ENCODE peak calls at places on chromosome 1, in six cellular contexts. One of them, this sample, is unnamed.

GRCh38 chr1:24586119-24586518 is 30.2 kb downstream of the NCMAP start:
- DNase-seq in psoas muscle: no peak
- DNase-seq in dorsolateral prefrontal cortex: no peak
- DNase-seq in HFF-Myc: no peak
- DNase-seq in Peyer's patch: no peak
- DNase-seq in left ventricle myocardium inferior: no peak
- DNase-seq in this sample: no peak

GRCh38 chr1:236489710-236490377 is 33.9 kb upstream of the LGALS8 start:
- DNase-seq in HFF-Myc: peak; percentile 30
- DNase-seq in dorsolateral prefrontal cortex: no peak
- DNase-seq in Peyer's patch: no peak
- DNase-seq in left ventricle myocardium inferior: no peak
- DNase-seq in psoas muscle: no peak
- DNase-seq in this sample: peak; percentile 46

GRCh38 chr1:7104053-7104738 is 318.9 kb downstream of the CAMTA1 start:
- DNase-seq in HFF-Myc: no peak
- DNase-seq in dorsolateral prefrontal cortex: no peak
- DNase-seq in psoas muscle: no peak
- DNase-seq in Peyer's patch: no peak
- DNase-seq in left ventricle myocardium inferior: no peak
- DNase-seq in this sample: no peak

GRCh38 chr1:184838374-184838995 is 83.8 kb upstream of the EDEM3 start:
- DNase-seq in left ventricle myocardium inferior: no peak
- DNase-seq in Peyer's patch: no peak
- DNase-seq in dorsolateral prefrontal cortex: peak; percentile 52
- DNase-seq in psoas muscle: peak; percentile 78
- DNase-seq in HFF-Myc: peak; percentile 56
- DNase-seq in this sample: peak; percentile 34

GRCh38 chr1:18373151-18373550 is 107.6 kb upstream of the KLHDC7A start:
- DNase-seq in HFF-Myc: no peak
- DNase-seq in Peyer's patch: no peak
- DNase-seq in psoas muscle: no peak
- DNase-seq in dorsolateral prefrontal cortex: no peak
- DNase-seq in left ventricle myocardium inferior: no peak
- DNase-seq in this sample: no peak

GRCh38 chr1:200042437-200043329 is 15.2 kb downstream of the NR5A2 start:
- DNase-seq in Peyer's patch: peak; percentile 66
- DNase-seq in psoas muscle: no peak
- DNase-seq in left ventricle myocardium inferior: no peak
- DNase-seq in dorsolateral prefrontal cortex: no peak
- DNase-seq in HFF-Myc: no peak
- DNase-seq in this sample: no peak

GRCh38 chr1:41622859-41623732 is 138.6 kb upstream of the EDN2 start:
- DNase-seq in HFF-Myc: no peak
- DNase-seq in dorsolateral prefrontal cortex: no peak
- DNase-seq in left ventricle myocardium inferior: no peak
- DNase-seq in Peyer's patch: peak; percentile 41
- DNase-seq in psoas muscle: no peak
- DNase-seq in this sample: no peak

GRCh38 chr1:57424231-57425027 is 569 bp upstream of the DAB1 start:
- DNase-seq in dorsolateral prefrontal cortex: peak; percentile 60
- DNase-seq in HFF-Myc: peak; percentile 5
- DNase-seq in left ventricle myocardium inferior: peak; percentile 29
- DNase-seq in psoas muscle: peak; percentile 53
- DNase-seq in Peyer's patch: no peak
- DNase-seq in this sample: no peak

GRCh38 chr1:56645663-56646330 is 683 bp downstream of the PRKAA2 start:
- DNase-seq in HFF-Myc: no peak
- DNase-seq in dorsolateral prefrontal cortex: no peak
- DNase-seq in psoas muscle: no peak
- DNase-seq in left ventricle myocardium inferior: no peak
- DNase-seq in Peyer's patch: no peak
- DNase-seq in this sample: no peak

GRCh38 chr1:14806772-14807171 is 208.3 kb downstream of the KAZN start:
- DNase-seq in psoas muscle: no peak
- DNase-seq in dorsolateral prefrontal cortex: no peak
- DNase-seq in HFF-Myc: no peak
- DNase-seq in Peyer's patch: no peak
- DNase-seq in left ventricle myocardium inferior: no peak
- DNase-seq in this sample: no peak

GRCh38 chr1:51341876-51342496 is 11.6 kb upstream of the TTC39A start:
- DNase-seq in dorsolateral prefrontal cortex: no peak
- DNase-seq in HFF-Myc: no peak
- DNase-seq in Peyer's patch: no peak
- DNase-seq in left ventricle myocardium inferior: no peak
- DNase-seq in psoas muscle: no peak
- DNase-seq in this sample: no peak

GRCh38 chr1:210935905-210936304 is 198.0 kb downstream of the KCNH1 start:
- DNase-seq in Peyer's patch: no peak
- DNase-seq in left ventricle myocardium inferior: no peak
- DNase-seq in psoas muscle: no peak
- DNase-seq in dorsolateral prefrontal cortex: no peak
- DNase-seq in HFF-Myc: no peak
- DNase-seq in this sample: no peak

GRCh38 chr1:41474490-41475271 is 9.8 kb downstream of the EDN2 start:
- DNase-seq in left ventricle myocardium inferior: no peak
- DNase-seq in dorsolateral prefrontal cortex: no peak
- DNase-seq in Peyer's patch: no peak
- DNase-seq in psoas muscle: no peak
- DNase-seq in HFF-Myc: no peak
- DNase-seq in this sample: no peak

GRCh38 chr1:3930282-3930681 is 30.2 kb upstream of the C1orf174 start:
- DNase-seq in HFF-Myc: no peak
- DNase-seq in dorsolateral prefrontal cortex: no peak
- DNase-seq in left ventricle myocardium inferior: no peak
- DNase-seq in psoas muscle: no peak
- DNase-seq in Peyer's patch: no peak
- DNase-seq in this sample: no peak

GRCh38 chr1:58123051-58123450 is 423.5 kb downstream of the OMA1 start:
- DNase-seq in Peyer's patch: no peak
- DNase-seq in psoas muscle: no peak
- DNase-seq in dorsolateral prefrontal cortex: no peak
- DNase-seq in HFF-Myc: no peak
- DNase-seq in left ventricle myocardium inferior: no peak
- DNase-seq in this sample: no peak

GRCh38 chr1:46362158-46362557 is 21.6 kb downstream of the NSUN4 start:
- DNase-seq in dorsolateral prefrontal cortex: no peak
- DNase-seq in left ventricle myocardium inferior: no peak
- DNase-seq in psoas muscle: no peak
- DNase-seq in HFF-Myc: no peak
- DNase-seq in Peyer's patch: no peak
- DNase-seq in this sample: no peak

GRCh38 chr1:160670701-160671100 is 23.9 kb upstream of the SLAMF1 start:
- DNase-seq in left ventricle myocardium inferior: no peak
- DNase-seq in HFF-Myc: no peak
- DNase-seq in Peyer's patch: no peak
- DNase-seq in psoas muscle: no peak
- DNase-seq in dorsolateral prefrontal cortex: no peak
- DNase-seq in this sample: no peak

GRCh38 chr1:236117710-236118109 is 24.6 kb upstream of the GPR137B start:
- DNase-seq in left ventricle myocardium inferior: no peak
- DNase-seq in HFF-Myc: no peak
- DNase-seq in psoas muscle: no peak
- DNase-seq in Peyer's patch: no peak
- DNase-seq in dorsolateral prefrontal cortex: no peak
- DNase-seq in this sample: no peak

GRCh38 chr1:94258873-94259331 is 21.5 kb upstream of the ARHGAP29 start:
- DNase-seq in left ventricle myocardium inferior: no peak
- DNase-seq in dorsolateral prefrontal cortex: no peak
- DNase-seq in psoas muscle: peak; percentile 65
- DNase-seq in Peyer's patch: peak; percentile 47
- DNase-seq in HFF-Myc: peak; percentile 59
- DNase-seq in this sample: peak; percentile 84

GRCh38 chr1:228706305-228706704 is 29.0 kb upstream of the RHOU start:
- DNase-seq in psoas muscle: no peak
- DNase-seq in dorsolateral prefrontal cortex: no peak
- DNase-seq in HFF-Myc: no peak
- DNase-seq in Peyer's patch: no peak
- DNase-seq in left ventricle myocardium inferior: no peak
- DNase-seq in this sample: no peak

DNA sequence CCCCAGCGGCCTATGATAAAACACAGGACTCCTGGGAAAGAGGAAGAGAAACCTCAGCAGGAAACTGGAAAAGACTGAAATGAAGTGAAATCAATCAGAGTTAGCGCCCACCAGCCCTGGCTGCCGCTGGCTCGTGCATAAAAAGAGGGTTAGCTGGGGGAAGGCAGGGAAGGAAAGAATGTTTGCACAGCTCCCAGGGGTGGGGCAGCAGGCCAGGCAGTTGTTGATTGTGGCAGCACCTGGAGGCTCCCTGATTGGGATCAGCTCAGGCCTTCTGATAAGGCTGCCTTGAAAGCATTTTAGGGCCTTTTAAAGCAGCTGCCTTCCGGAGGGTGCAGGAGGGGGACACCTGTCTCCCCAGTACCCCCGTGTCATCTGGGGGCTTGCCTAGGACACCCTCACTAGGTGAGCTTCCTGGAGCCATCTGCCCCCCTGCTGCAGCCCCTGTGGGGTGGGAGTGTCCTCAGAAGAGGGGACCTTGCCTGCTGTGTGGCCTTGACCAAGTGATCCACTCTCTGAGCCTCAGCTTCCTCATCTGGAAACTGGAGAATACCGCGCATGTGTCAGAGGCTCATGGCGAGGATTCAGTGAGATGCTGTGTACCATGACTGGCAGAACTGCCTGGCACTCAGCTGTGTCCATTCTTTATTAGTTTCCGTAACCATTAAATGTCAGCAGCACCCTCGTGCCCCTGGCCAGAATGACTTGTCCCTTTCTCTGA is 6.6 kb downstream of the EPHB2 start:
- DNase-seq in dorsolateral prefrontal cortex: no peak
- DNase-seq in Peyer's patch: peak; percentile 70
- DNase-seq in psoas muscle: no peak
- DNase-seq in HFF-Myc: no peak
- DNase-seq in left ventricle myocardium inferior: no peak
- DNase-seq in this sample: no peak
- TF ChIP-seq CTCF in dorsolateral prefrontal cortex: no peak
- TF ChIP-seq CTCF in Peyer's patch: no peak
- TF ChIP-seq CTCF in psoas muscle: no peak
- TF ChIP-seq CTCF in HFF-Myc: no peak
- TF ChIP-seq CTCF in left ventricle myocardium inferior: no peak
- TF ChIP-seq CTCF in this sample: no peak

DNA sequence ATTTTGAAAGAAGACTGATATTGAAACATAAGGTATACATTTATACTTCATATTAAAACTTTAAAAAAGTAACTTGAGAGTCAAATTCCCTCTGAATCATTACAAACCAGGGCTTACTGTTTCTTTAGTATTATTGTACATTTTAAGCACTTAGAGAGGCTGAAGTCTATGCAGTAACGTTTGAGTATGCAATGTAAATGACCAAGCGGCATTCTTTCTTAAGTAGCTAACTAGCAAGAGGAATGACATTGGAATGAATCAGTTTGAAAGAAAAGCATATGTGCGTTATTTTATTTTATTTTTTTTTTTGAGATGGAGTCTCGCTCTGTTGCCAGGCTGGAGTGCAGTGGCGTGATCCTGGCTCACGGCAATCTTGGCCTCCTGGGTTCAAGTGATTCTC is 24.3 kb downstream of the WNT2B start:
- DNase-seq in Peyer's patch: no peak
- DNase-seq in HFF-Myc: no peak
- DNase-seq in psoas muscle: no peak
- DNase-seq in left ventricle myocardium inferior: no peak
- DNase-seq in dorsolateral prefrontal cortex: no peak
- DNase-seq in this sample: no peak
- H3K4me3 ChIP-seq in Peyer's patch: no peak overlapping the region
- H3K4me3 ChIP-seq in HFF-Myc: no peak overlapping the region
- H3K4me3 ChIP-seq in psoas muscle: no peak overlapping the region
- H3K4me3 ChIP-seq in left ventricle myocardium inferior: no peak overlapping the region
- H3K4me3 ChIP-seq in dorsolateral prefrontal cortex: no peak overlapping the region
- H3K4me3 ChIP-seq in this sample: no peak overlapping the region

GRCh38 chr1:201877877-201878339 is 10.8 kb upstream of the SHISA4 start:
- DNase-seq in Peyer's patch: no peak
- DNase-seq in left ventricle myocardium inferior: no peak
- DNase-seq in HFF-Myc: no peak
- DNase-seq in psoas muscle: no peak
- DNase-seq in dorsolateral prefrontal cortex: no peak
- DNase-seq in this sample: peak; percentile 66

GRCh38 chr1:201880928-201881571 is 7.6 kb upstream of the SHISA4 start:
- DNase-seq in HFF-Myc: no peak
- DNase-seq in Peyer's patch: peak; percentile 1
- DNase-seq in dorsolateral prefrontal cortex: no peak
- DNase-seq in left ventricle myocardium inferior: no peak
- DNase-seq in psoas muscle: no peak
- DNase-seq in this sample: no peak

GRCh38 chr1:201881617-201882016 is 7.1 kb upstream of the SHISA4 start:
- DNase-seq in Peyer's patch: no peak
- DNase-seq in dorsolateral prefrontal cortex: no peak
- DNase-seq in psoas muscle: no peak
- DNase-seq in HFF-Myc: no peak
- DNase-seq in left ventricle myocardium inferior: no peak
- DNase-seq in this sample: no peak

GRCh38 chr1:201874672-201875071 is 14.0 kb upstream of the SHISA4 start:
- DNase-seq in HFF-Myc: no peak
- DNase-seq in psoas muscle: no peak
- DNase-seq in Peyer's patch: no peak
- DNase-seq in left ventricle myocardium inferior: no peak
- DNase-seq in dorsolateral prefrontal cortex: no peak
- DNase-seq in this sample: no peak

DNA sequence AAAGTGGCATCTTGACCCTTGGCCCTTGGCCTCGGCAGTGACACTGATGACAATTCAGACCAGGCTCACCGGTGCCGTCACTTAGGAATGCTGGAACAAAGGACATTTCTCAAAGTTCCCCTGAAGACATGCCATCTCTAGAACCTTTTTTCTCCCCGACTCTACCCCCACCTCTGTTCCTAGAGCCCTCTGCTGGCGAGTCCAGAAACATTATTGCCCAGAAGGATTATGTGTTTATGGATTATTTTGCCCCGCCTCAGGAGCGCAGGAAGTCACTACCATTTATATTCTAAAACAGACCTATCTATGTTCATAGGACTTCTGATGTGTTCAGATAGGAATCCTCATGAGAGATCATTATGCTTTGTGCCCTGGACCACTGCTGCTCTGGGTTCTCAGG is 12.6 kb upstream of the SHISA4 start:
- DNase-seq in psoas muscle: no peak
- DNase-seq in left ventricle myocardium inferior: no peak
- DNase-seq in HFF-Myc: no peak
- DNase-seq in dorsolateral prefrontal cortex: no peak
- DNase-seq in Peyer's patch: no peak
- DNase-seq in this sample: no peak
- TF ChIP-seq CTCF in psoas muscle: peak; percentile 11
- TF ChIP-seq CTCF in left ventricle myocardium inferior: peak; percentile 41
- TF ChIP-seq CTCF in HFF-Myc: peak; percentile 39
- TF ChIP-seq CTCF in dorsolateral prefrontal cortex: peak; percentile 35
- TF ChIP-seq CTCF in Peyer's patch: no peak
- TF ChIP-seq CTCF in this sample: no peak

DNA sequence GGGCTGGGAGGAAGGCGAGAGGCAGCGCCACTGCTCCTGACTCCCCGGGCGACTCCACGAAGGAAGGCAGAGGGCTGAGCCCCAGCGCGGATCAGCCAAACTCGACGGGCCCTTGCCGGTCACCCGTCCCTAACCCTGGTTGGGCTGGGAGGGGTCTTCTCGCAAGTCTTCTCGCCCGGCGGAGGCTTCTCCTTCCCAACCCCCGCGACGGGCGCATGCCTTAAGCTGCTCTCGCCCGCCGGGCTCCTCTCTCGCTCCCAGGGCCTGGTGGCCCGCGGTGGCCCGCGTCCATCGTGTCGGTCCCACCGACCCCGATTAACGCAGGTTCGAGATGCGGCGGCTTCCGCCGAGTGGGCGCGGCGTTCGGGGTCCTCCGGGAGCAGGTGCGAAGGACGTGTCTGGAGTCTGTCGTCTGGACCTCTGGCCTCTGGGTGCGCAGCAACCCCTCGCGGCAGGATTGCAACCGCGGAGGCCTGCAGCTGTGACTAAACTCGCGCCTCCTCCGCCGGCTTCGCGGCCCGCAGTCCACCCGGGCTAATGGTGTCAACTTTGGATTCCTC is 29.0 kb upstream of the PPM1J start:
- DNase-seq in psoas muscle: no peak
- DNase-seq in left ventricle myocardium inferior: no peak
- DNase-seq in HFF-Myc: no peak
- DNase-seq in Peyer's patch: peak; percentile 48
- DNase-seq in dorsolateral prefrontal cortex: no peak
- DNase-seq in this sample: no peak
- H3K4me3 ChIP-seq in psoas muscle: peak overlapping the region; percentile 43
- H3K4me3 ChIP-seq in left ventricle myocardium inferior: peak overlapping the region; percentile 49
- H3K4me3 ChIP-seq in HFF-Myc: peak overlapping the region; percentile 31
- H3K4me3 ChIP-seq in Peyer's patch: peak overlapping the region; percentile 26
- H3K4me3 ChIP-seq in dorsolateral prefrontal cortex: peak overlapping the region; percentile 15
- H3K4me3 ChIP-seq in this sample: no peak overlapping the region

This sample was measured in tibial nerve.